ENCODE peak calls at places on chromosomes 13 and 19, in six cellular contexts. G is left lung, A is heart left ventricle, S is psoas muscle, I is GM10248, X is tibial nerve. L is an unnamed sample.

GRCh38 chr13:23673867-23674605 is 103.8 kb downstream of the TNFRSF19 start:
- DNase-seq in G (no peak), A (no peak), S (no peak), I (no peak), X (no peak), L (no peak)

GRCh38 chr13:87138856-87139255 is 532.3 kb upstream of the SLITRK5 start:
- DNase-seq in G (no peak), A (no peak), S (no peak), I (no peak), X (no peak), L (no peak)

GRCh38 chr19:38207543-38207942 is 16.5 kb downstream of the DPF1 start:
- DNase-seq in G (no peak), A (no peak), S (no peak), I (no peak), X (no peak), L (no peak)

GRCh38 chr19:13842294-13843103 is 34.4 kb upstream of the NANOS3 start:
- DNase-seq in G (peak; percentile 94), A (peak; percentile 93), S (peak; percentile 93), I (peak; percentile 85), X (peak; percentile 88), L (peak; percentile 91)

GRCh38 chr19:15532779-15533521 is 24.6 kb downstream of the CYP4F22 start:
- DNase-seq in G (no peak), A (no peak), S (no peak), I (no peak), X (no peak), L (no peak)

GRCh38 chr13:93480553-93481106 is 254.0 kb downstream of the GPC6 start:
- DNase-seq in G (no peak), A (no peak), S (no peak), I (no peak), X (no peak), L (no peak)

GRCh38 chr13:51364404-51365008 is 25.0 kb downstream of the SERPINE3 start:
- DNase-seq in G (no peak), A (no peak), S (no peak), I (no peak), X (no peak), L (no peak)

GRCh38 chr13:46288570-46289259 is 77.0 kb downstream of the LRRC63 start:
- DNase-seq in G (no peak), A (no peak), S (no peak), I (peak; percentile 59), X (no peak), L (peak; percentile 49)

GRCh38 chr19:28578786-28579505 is 634.0 kb downstream of the UQCRFS1 start:
- DNase-seq in G (no peak), A (no peak), S (no peak), I (no peak), X (no peak), L (no peak)

GRCh38 chr19:45423589-45424190 is at the start of gene ERCC1:
- DNase-seq in G (peak; percentile 98), A (peak; percentile 97), S (peak; percentile 95), I (peak; percentile 98), X (peak; percentile 92), L (peak; percentile 97)

GRCh38 chr19:55285225-55285890 is 1.6 kb downstream of the BRSK1 start:
- DNase-seq in G (peak; percentile 70), A (no peak), S (no peak), I (no peak), X (no peak), L (no peak)

GRCh38 chr13:50691682-50692263 is 151.7 kb downstream of the DLEU7 start:
- DNase-seq in G (no peak), A (no peak), S (no peak), I (no peak), X (no peak), L (no peak)

GRCh38 chr13:110498327-110498726 is 63.2 kb downstream of the RAB20 start:
- DNase-seq in G (no peak), A (no peak), S (peak; percentile 80), I (no peak), X (no peak), L (no peak)

GRCh38 chr19:3146677-3147100 is 10.9 kb downstream of the GNA15 start:
- DNase-seq in G (peak; percentile 92), A (no peak), S (no peak), I (no peak), X (no peak), L (no peak)

GRCh38 chr19:31518216-31518615 is 169.0 kb upstream of the TSHZ3 start:
- DNase-seq in G (no peak), A (no peak), S (no peak), I (no peak), X (no peak), L (no peak)

GRCh38 chr13:97191143-97191542 is 31.0 kb upstream of the MBNL2 start:
- DNase-seq in G (no peak), A (no peak), S (no peak), I (no peak), X (no peak), L (no peak)

GRCh38 chr19:51027126-51027806 is 850 bp upstream of the KLK11 start:
- DNase-seq in G (no peak), A (no peak), S (no peak), I (no peak), X (no peak), L (no peak)

GRCh38 chr19:30046522-30046921 is 104.5 kb downstream of the URI1 start:
- DNase-seq in G (no peak), A (no peak), S (no peak), I (no peak), X (no peak), L (peak; percentile 45)

GRCh38 chr19:50003810-50004419 is 21.3 kb downstream of the VRK3 start:
- DNase-seq in G (no peak), A (no peak), S (peak; percentile 73), I (peak; percentile 74), X (no peak), L (peak; percentile 67)

GRCh38 chr13:49086711-49087110 is 111.0 kb downstream of the FNDC3A start:
- DNase-seq in G (no peak), A (no peak), S (no peak), I (no peak), X (no peak), L (no peak)

GRCh38 chr19:15378529-15379082 is 981 bp downstream of the AKAP8 start:
- DNase-seq in G (peak; percentile 85), A (no peak), S (peak; percentile 71), I (peak; percentile 72), X (no peak), L (peak; percentile 81)

GRCh38 chr13:102286326-102286725 is 115.5 kb downstream of the FGF14 start:
- DNase-seq in G (no peak), A (no peak), S (no peak), I (no peak), X (no peak), L (no peak)

GRCh38 chr13:50410921-50411712 is 395.9 kb downstream of the KCNRG start:
- DNase-seq in G (no peak), A (no peak), S (no peak), I (no peak), X (no peak), L (no peak)

GRCh38 chr19:36604656-36605100 is 435 bp upstream of the ZNF382 start:
- DNase-seq in G (peak; percentile 83), A (peak; percentile 75), S (peak; percentile 66), I (peak; percentile 87), X (no peak), L (peak; percentile 83)

GRCh38 chr19:17127671-17128070 is 52.1 kb downstream of the MYO9B start:
- DNase-seq in G (no peak), A (no peak), S (no peak), I (no peak), X (no peak), L (no peak)

GRCh38 chr13:47087841-47088240 is 191.0 kb upstream of the HTR2A start:
- DNase-seq in G (no peak), A (no peak), S (no peak), I (no peak), X (no peak), L (no peak)

GRCh38 chr19:49570138-49570856 is 10.1 kb downstream of the NOSIP start:
- DNase-seq in G (no peak), A (peak; percentile 51), S (no peak), I (peak; percentile 87), X (no peak), L (peak; percentile 86)

GRCh38 chr13:43493496-43494000 is 293.2 kb downstream of the ENOX1 start:
- DNase-seq in G (no peak), A (no peak), S (no peak), I (no peak), X (no peak), L (no peak)

GRCh38 chr19:9219489-9219888 is at the start of gene OR7D4:
- DNase-seq in G (no peak), A (no peak), S (no peak), I (no peak), X (no peak), L (no peak)
- TF ChIP-seq CTCF in G (no peak), A (no peak), S (no peak), I (no peak), X (no peak), L (no peak)

DNA sequence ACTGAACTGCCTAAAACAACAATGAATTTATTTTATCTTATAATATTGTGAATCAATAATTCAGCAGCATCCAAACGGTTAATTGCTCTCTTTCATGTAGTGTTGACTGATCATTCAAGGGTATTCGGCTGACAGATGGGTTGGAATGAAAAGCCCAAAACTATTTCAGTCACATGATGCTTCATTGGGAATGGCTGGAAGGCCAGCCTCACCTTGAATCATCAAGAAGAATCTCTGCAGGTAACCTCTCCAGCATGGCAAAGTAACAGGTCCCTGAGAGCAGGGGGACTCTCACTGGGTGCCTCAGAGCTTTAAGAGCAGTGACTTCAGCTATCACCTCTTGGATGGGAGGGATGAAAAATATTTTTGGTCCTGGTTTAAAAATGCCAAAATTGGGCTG is 1395.7 kb downstream of the OLFM4 start:
- DNase-seq in G (no peak), A (no peak), S (no peak), I (no peak), X (no peak), L (no peak)
- TF ChIP-seq CTCF in G (no peak), A (no peak), S (no peak), I (no peak), X (no peak), L (no peak)

GRCh38 chr19:20923077-20923871 is at the start of gene ZNF85:
- DNase-seq in G (peak; percentile 86), A (peak; percentile 94), S (peak; percentile 91), I (peak; percentile 82), X (peak; percentile 82), L (peak; percentile 78)
- TF ChIP-seq CTCF in G (no peak), A (no peak), S (no peak), I (no peak), X (no peak), L (no peak)

DNA sequence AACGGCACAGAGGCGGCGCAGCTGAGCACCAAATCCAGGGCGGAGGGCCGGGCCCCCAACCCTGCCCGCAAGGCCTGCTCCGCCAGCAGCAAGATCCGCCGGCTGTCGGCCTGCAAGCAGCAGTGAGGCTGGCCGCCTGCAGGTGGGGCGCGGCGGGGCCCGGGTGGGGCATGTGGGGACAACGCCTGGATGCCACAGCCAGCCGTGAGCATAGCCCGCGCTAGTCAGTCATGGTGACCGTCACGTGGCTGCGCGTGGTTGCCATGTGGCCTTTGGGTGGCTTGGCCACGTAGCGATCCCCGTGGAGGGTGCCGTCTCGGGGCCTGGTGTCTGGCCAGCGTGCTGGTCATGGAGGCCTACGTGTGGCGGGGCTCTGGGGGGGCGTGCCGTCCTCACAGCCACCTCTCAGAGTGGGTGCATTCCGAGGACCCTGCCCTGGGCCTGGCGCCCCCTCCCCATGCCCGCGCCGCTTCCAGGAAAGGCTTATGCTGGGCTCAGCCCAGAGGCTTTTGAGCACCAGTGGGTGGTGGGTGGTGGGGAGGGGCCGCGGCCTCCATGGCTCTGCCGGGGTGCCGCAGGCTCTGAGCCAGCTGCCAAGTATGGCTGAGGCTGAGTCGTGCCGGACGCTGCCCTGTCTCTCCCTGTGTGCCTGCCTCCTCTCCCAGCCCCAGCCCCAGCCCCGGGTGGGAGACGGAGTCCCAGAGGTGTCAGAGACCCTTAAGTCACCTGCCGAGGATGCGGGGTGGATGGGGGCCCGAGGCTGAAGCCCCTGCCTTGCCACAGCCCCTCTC is 11.1 kb downstream of the CBARP start:
- DNase-seq in G (no peak), A (no peak), S (no peak), I (no peak), X (no peak), L (no peak)
- TF ChIP-seq CTCF in G (no peak), A (no peak), S (no peak), I (no peak), X (no peak), L (no peak)